ENCODE peak calls at places on chromosomes 7 and 10, in eight cellular contexts. One of them, this sample, is unnamed.

GRCh38 chr7:107815254-107815882 is 12.3 kb upstream of the SLC26A3 start:
- DNase-seq in fibroblast of lung: no peak
- DNase-seq in mucosa of descending colon: no peak
- DNase-seq in psoas muscle: no peak
- DNase-seq in GM12865: peak; percentile 1
- DNase-seq in CD8-positive, alpha-beta T cell: no peak
- DNase-seq in brain microvascular endothelial cell: no peak
- DNase-seq in AG10803: no peak
- DNase-seq in this sample: no peak

GRCh38 chr7:140501941-140502340 is 22.6 kb upstream of the MKRN1 start:
- DNase-seq in psoas muscle: peak; percentile 29
- DNase-seq in fibroblast of lung: no peak
- DNase-seq in mucosa of descending colon: peak; percentile 79
- DNase-seq in GM12865: no peak
- DNase-seq in CD8-positive, alpha-beta T cell: no peak
- DNase-seq in brain microvascular endothelial cell: no peak
- DNase-seq in AG10803: no peak
- DNase-seq in this sample: no peak

GRCh38 chr7:121519548-121520521 is 123.7 kb upstream of the FAM3C start:
- DNase-seq in GM12865: peak; percentile 55
- DNase-seq in fibroblast of lung: no peak
- DNase-seq in psoas muscle: no peak
- DNase-seq in CD8-positive, alpha-beta T cell: no peak
- DNase-seq in mucosa of descending colon: no peak
- DNase-seq in brain microvascular endothelial cell: peak; percentile 47
- DNase-seq in AG10803: no peak
- DNase-seq in this sample: no peak

GRCh38 chr7:134741901-134742635 is 37.4 kb upstream of the CALD1 start:
- DNase-seq in GM12865: no peak
- DNase-seq in fibroblast of lung: peak; percentile 99
- DNase-seq in brain microvascular endothelial cell: peak; percentile 78
- DNase-seq in CD8-positive, alpha-beta T cell: no peak
- DNase-seq in mucosa of descending colon: no peak
- DNase-seq in AG10803: peak; percentile 99
- DNase-seq in psoas muscle: peak; percentile 55
- DNase-seq in this sample: peak; percentile 80

GRCh38 chr10:48300556-48300955 is 5.9 kb upstream of the MAPK8 start:
- DNase-seq in GM12865: no peak
- DNase-seq in psoas muscle: no peak
- DNase-seq in brain microvascular endothelial cell: no peak
- DNase-seq in CD8-positive, alpha-beta T cell: no peak
- DNase-seq in fibroblast of lung: no peak
- DNase-seq in mucosa of descending colon: no peak
- DNase-seq in AG10803: no peak
- DNase-seq in this sample: no peak

GRCh38 chr7:125773113-125773800 is 843.6 kb upstream of the POT1 start:
- DNase-seq in CD8-positive, alpha-beta T cell: no peak
- DNase-seq in brain microvascular endothelial cell: no peak
- DNase-seq in mucosa of descending colon: peak; percentile 31
- DNase-seq in fibroblast of lung: no peak
- DNase-seq in AG10803: no peak
- DNase-seq in psoas muscle: no peak
- DNase-seq in GM12865: no peak
- DNase-seq in this sample: no peak

GRCh38 chr10:5511885-5512280 is 12.5 kb upstream of the CALML5 start:
- DNase-seq in psoas muscle: peak; percentile 16
- DNase-seq in fibroblast of lung: no peak
- DNase-seq in GM12865: no peak
- DNase-seq in brain microvascular endothelial cell: no peak
- DNase-seq in CD8-positive, alpha-beta T cell: no peak
- DNase-seq in AG10803: no peak
- DNase-seq in mucosa of descending colon: no peak
- DNase-seq in this sample: no peak

GRCh38 chr7:135320277-135320676 is 86.6 kb downstream of the STRA8 start:
- DNase-seq in CD8-positive, alpha-beta T cell: no peak
- DNase-seq in mucosa of descending colon: peak; percentile 68
- DNase-seq in brain microvascular endothelial cell: peak; percentile 87
- DNase-seq in AG10803: peak; percentile 54
- DNase-seq in GM12865: no peak
- DNase-seq in fibroblast of lung: peak; percentile 88
- DNase-seq in psoas muscle: peak; percentile 81
- DNase-seq in this sample: peak; percentile 25

GRCh38 chr7:157411580-157411979 is 74.8 kb downstream of the DNAJB6 start:
- DNase-seq in CD8-positive, alpha-beta T cell: peak; percentile 48
- DNase-seq in brain microvascular endothelial cell: no peak
- DNase-seq in psoas muscle: peak; percentile 44
- DNase-seq in GM12865: no peak
- DNase-seq in AG10803: no peak
- DNase-seq in fibroblast of lung: peak; percentile 76
- DNase-seq in mucosa of descending colon: peak; percentile 60
- DNase-seq in this sample: no peak

GRCh38 chr10:97444212-97444611 is 1.6 kb downstream of the EXOSC1 start:
- DNase-seq in CD8-positive, alpha-beta T cell: no peak
- DNase-seq in fibroblast of lung: no peak
- DNase-seq in AG10803: no peak
- DNase-seq in mucosa of descending colon: no peak
- DNase-seq in GM12865: no peak
- DNase-seq in brain microvascular endothelial cell: no peak
- DNase-seq in psoas muscle: no peak
- DNase-seq in this sample: no peak
- H3K4me3 ChIP-seq in CD8-positive, alpha-beta T cell: no peak overlapping the region
- H3K4me3 ChIP-seq in fibroblast of lung: no peak overlapping the region
- H3K4me3 ChIP-seq in AG10803: no peak overlapping the region
- H3K4me3 ChIP-seq in mucosa of descending colon: no peak overlapping the region
- H3K4me3 ChIP-seq in GM12865: no peak overlapping the region
- H3K4me3 ChIP-seq in brain microvascular endothelial cell: no peak overlapping the region
- H3K4me3 ChIP-seq in psoas muscle: no peak overlapping the region
- H3K4me3 ChIP-seq in this sample: no peak overlapping the region

DNA sequence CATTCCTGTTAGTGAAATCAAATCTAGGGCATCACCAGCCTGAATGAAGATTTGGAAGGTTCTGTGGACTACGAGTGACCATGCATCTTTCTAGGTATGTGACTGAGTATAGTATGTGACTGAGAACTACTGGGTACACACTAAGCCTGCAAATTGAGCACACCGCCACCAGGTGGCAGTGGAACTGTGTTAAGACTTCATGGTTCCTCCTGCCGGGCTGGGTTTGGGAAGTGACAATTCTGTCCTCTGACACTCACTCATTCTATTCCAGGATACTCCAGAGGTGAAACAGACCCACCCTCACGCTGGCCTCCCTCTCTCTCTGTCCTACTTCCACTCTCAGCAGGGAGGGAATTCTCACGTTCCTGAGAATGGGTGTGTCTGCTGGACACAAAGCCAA is 84.0 kb upstream of the TMEM248 start:
- DNase-seq in GM12865: peak; percentile 78
- DNase-seq in fibroblast of lung: no peak
- DNase-seq in CD8-positive, alpha-beta T cell: no peak
- DNase-seq in brain microvascular endothelial cell: peak; percentile 37
- DNase-seq in psoas muscle: no peak
- DNase-seq in mucosa of descending colon: no peak
- DNase-seq in AG10803: no peak
- DNase-seq in this sample: no peak
- TF ChIP-seq CTCF in GM12865: peak; percentile 51
- TF ChIP-seq CTCF in fibroblast of lung: peak; percentile 10
- TF ChIP-seq CTCF in CD8-positive, alpha-beta T cell: no peak
- TF ChIP-seq CTCF in brain microvascular endothelial cell: peak; percentile 66
- TF ChIP-seq CTCF in psoas muscle: no peak
- TF ChIP-seq CTCF in mucosa of descending colon: no peak
- TF ChIP-seq CTCF in AG10803: peak; percentile 20
- TF ChIP-seq CTCF in this sample: peak; percentile 16

GRCh38 chr7:20959281-20959680 is 172.6 kb upstream of the SP8 start:
- DNase-seq in AG10803: no peak
- DNase-seq in fibroblast of lung: no peak
- DNase-seq in CD8-positive, alpha-beta T cell: no peak
- DNase-seq in psoas muscle: no peak
- DNase-seq in mucosa of descending colon: no peak
- DNase-seq in GM12865: no peak
- DNase-seq in brain microvascular endothelial cell: no peak
- DNase-seq in this sample: no peak
- H3K4me3 ChIP-seq in AG10803: no peak overlapping the region
- H3K4me3 ChIP-seq in fibroblast of lung: no peak overlapping the region
- H3K4me3 ChIP-seq in CD8-positive, alpha-beta T cell: no peak overlapping the region
- H3K4me3 ChIP-seq in psoas muscle: no peak overlapping the region
- H3K4me3 ChIP-seq in mucosa of descending colon: no peak overlapping the region
- H3K4me3 ChIP-seq in GM12865: no peak overlapping the region
- H3K4me3 ChIP-seq in brain microvascular endothelial cell: no peak overlapping the region
- H3K4me3 ChIP-seq in this sample: no peak overlapping the region

GRCh38 chr7:28841766-28842165 is 116.4 kb downstream of the TRIL start:
- DNase-seq in brain microvascular endothelial cell: no peak
- DNase-seq in GM12865: no peak
- DNase-seq in psoas muscle: no peak
- DNase-seq in AG10803: no peak
- DNase-seq in mucosa of descending colon: no peak
- DNase-seq in fibroblast of lung: no peak
- DNase-seq in CD8-positive, alpha-beta T cell: no peak
- DNase-seq in this sample: no peak

GRCh38 chr7:28836661-28837060 is 121.5 kb downstream of the TRIL start:
- DNase-seq in psoas muscle: no peak
- DNase-seq in AG10803: no peak
- DNase-seq in GM12865: no peak
- DNase-seq in fibroblast of lung: no peak
- DNase-seq in brain microvascular endothelial cell: no peak
- DNase-seq in mucosa of descending colon: no peak
- DNase-seq in CD8-positive, alpha-beta T cell: no peak
- DNase-seq in this sample: no peak

GRCh38 chr7:28842769-28843295 is 115.3 kb downstream of the TRIL start:
- DNase-seq in CD8-positive, alpha-beta T cell: no peak
- DNase-seq in fibroblast of lung: no peak
- DNase-seq in brain microvascular endothelial cell: no peak
- DNase-seq in GM12865: no peak
- DNase-seq in psoas muscle: no peak
- DNase-seq in mucosa of descending colon: no peak
- DNase-seq in AG10803: no peak
- DNase-seq in this sample: no peak

GRCh38 chr7:28845106-28845505 is 113.0 kb downstream of the TRIL start:
- DNase-seq in AG10803: no peak
- DNase-seq in brain microvascular endothelial cell: no peak
- DNase-seq in GM12865: no peak
- DNase-seq in fibroblast of lung: no peak
- DNase-seq in CD8-positive, alpha-beta T cell: no peak
- DNase-seq in mucosa of descending colon: no peak
- DNase-seq in psoas muscle: no peak
- DNase-seq in this sample: no peak

GRCh38 chr7:28840515-28841125 is 117.5 kb downstream of the TRIL start:
- DNase-seq in brain microvascular endothelial cell: peak; percentile 8
- DNase-seq in AG10803: no peak
- DNase-seq in mucosa of descending colon: no peak
- DNase-seq in GM12865: no peak
- DNase-seq in CD8-positive, alpha-beta T cell: no peak
- DNase-seq in psoas muscle: no peak
- DNase-seq in fibroblast of lung: no peak
- DNase-seq in this sample: no peak
- TF ChIP-seq CTCF in brain microvascular endothelial cell: peak; percentile 69
- TF ChIP-seq CTCF in AG10803: peak; percentile 59
- TF ChIP-seq CTCF in mucosa of descending colon: peak; percentile 21
- TF ChIP-seq CTCF in GM12865: peak; percentile 36
- TF ChIP-seq CTCF in CD8-positive, alpha-beta T cell: no peak
- TF ChIP-seq CTCF in psoas muscle: peak; percentile 12
- TF ChIP-seq CTCF in fibroblast of lung: peak; percentile 40
- TF ChIP-seq CTCF in this sample: peak; percentile 47

DNA sequence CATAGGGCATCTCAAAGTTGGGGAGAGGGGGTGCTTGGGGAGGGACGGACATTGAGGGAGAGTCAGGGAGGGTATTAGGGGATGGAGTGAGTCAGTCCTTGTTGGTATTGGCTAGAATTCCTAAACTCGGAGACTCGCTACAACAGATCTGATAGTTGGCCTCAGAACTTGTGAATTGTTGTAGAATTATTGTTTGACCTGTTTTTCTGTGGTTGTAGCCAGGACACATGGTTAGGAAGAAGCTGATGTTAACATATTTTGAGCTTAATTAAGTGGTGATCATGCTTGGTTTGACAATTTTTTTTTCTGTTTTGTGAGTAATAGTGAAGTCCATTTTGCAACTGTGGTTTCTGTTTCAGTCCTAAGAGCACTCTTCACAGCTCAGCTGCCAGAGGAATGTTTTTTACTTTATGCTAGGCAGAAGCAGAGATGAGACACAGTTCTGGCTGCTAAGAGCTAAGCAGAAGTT is 1190.3 kb upstream of the C7orf33 start:
- DNase-seq in fibroblast of lung: peak; percentile 67
- DNase-seq in mucosa of descending colon: no peak
- DNase-seq in psoas muscle: no peak
- DNase-seq in GM12865: no peak
- DNase-seq in brain microvascular endothelial cell: peak; percentile 39
- DNase-seq in AG10803: peak; percentile 96
- DNase-seq in CD8-positive, alpha-beta T cell: no peak
- DNase-seq in this sample: peak; percentile 52
- H3K4me3 ChIP-seq in fibroblast of lung: no peak overlapping the region
- H3K4me3 ChIP-seq in mucosa of descending colon: no peak overlapping the region
- H3K4me3 ChIP-seq in psoas muscle: no peak overlapping the region
- H3K4me3 ChIP-seq in GM12865: no peak overlapping the region
- H3K4me3 ChIP-seq in brain microvascular endothelial cell: no peak overlapping the region
- H3K4me3 ChIP-seq in AG10803: peak overlapping the region; percentile 39
- H3K4me3 ChIP-seq in CD8-positive, alpha-beta T cell: no peak overlapping the region
- H3K4me3 ChIP-seq in this sample: no peak overlapping the region

GRCh38 chr10:132587175-132587574 is 49.6 kb downstream of the INPP5A start:
- DNase-seq in brain microvascular endothelial cell: no peak
- DNase-seq in GM12865: no peak
- DNase-seq in psoas muscle: no peak
- DNase-seq in mucosa of descending colon: no peak
- DNase-seq in AG10803: no peak
- DNase-seq in fibroblast of lung: no peak
- DNase-seq in CD8-positive, alpha-beta T cell: no peak
- DNase-seq in this sample: no peak

GRCh38 chr10:132584081-132584480 is 46.5 kb downstream of the INPP5A start:
- DNase-seq in GM12865: no peak
- DNase-seq in fibroblast of lung: no peak
- DNase-seq in mucosa of descending colon: no peak
- DNase-seq in psoas muscle: no peak
- DNase-seq in CD8-positive, alpha-beta T cell: no peak
- DNase-seq in brain microvascular endothelial cell: no peak
- DNase-seq in AG10803: no peak
- DNase-seq in this sample: no peak

GRCh38 chr10:132588301-132589013 is 50.9 kb downstream of the INPP5A start:
- DNase-seq in psoas muscle: no peak
- DNase-seq in CD8-positive, alpha-beta T cell: peak; percentile 29
- DNase-seq in AG10803: peak; percentile 46
- DNase-seq in mucosa of descending colon: no peak
- DNase-seq in GM12865: peak; percentile 43
- DNase-seq in fibroblast of lung: no peak
- DNase-seq in brain microvascular endothelial cell: peak; percentile 23
- DNase-seq in this sample: no peak

GRCh38 chr10:132586731-132587130 is 49.1 kb downstream of the INPP5A start:
- DNase-seq in AG10803: no peak
- DNase-seq in brain microvascular endothelial cell: no peak
- DNase-seq in fibroblast of lung: no peak
- DNase-seq in GM12865: no peak
- DNase-seq in psoas muscle: no peak
- DNase-seq in CD8-positive, alpha-beta T cell: no peak
- DNase-seq in mucosa of descending colon: no peak
- DNase-seq in this sample: no peak

GRCh38 chr10:132585732-132586722 is 48.4 kb downstream of the INPP5A start:
- DNase-seq in fibroblast of lung: no peak
- DNase-seq in psoas muscle: no peak
- DNase-seq in GM12865: no peak
- DNase-seq in mucosa of descending colon: no peak
- DNase-seq in AG10803: no peak
- DNase-seq in CD8-positive, alpha-beta T cell: no peak
- DNase-seq in brain microvascular endothelial cell: no peak
- DNase-seq in this sample: no peak
- TF ChIP-seq CTCF in fibroblast of lung: no peak
- TF ChIP-seq CTCF in psoas muscle: no peak
- TF ChIP-seq CTCF in GM12865: no peak
- TF ChIP-seq CTCF in mucosa of descending colon: no peak
- TF ChIP-seq CTCF in AG10803: no peak
- TF ChIP-seq CTCF in CD8-positive, alpha-beta T cell: no peak
- TF ChIP-seq CTCF in brain microvascular endothelial cell: no peak
- TF ChIP-seq CTCF in this sample: no peak

GRCh38 chr10:29725133-29725720 is 90.5 kb upstream of the SVIL start:
- DNase-seq in brain microvascular endothelial cell: peak; percentile 28
- DNase-seq in fibroblast of lung: peak; percentile 52
- DNase-seq in CD8-positive, alpha-beta T cell: no peak
- DNase-seq in psoas muscle: no peak
- DNase-seq in AG10803: no peak
- DNase-seq in mucosa of descending colon: no peak
- DNase-seq in GM12865: no peak
- DNase-seq in this sample: no peak
- H3K4me3 ChIP-seq in brain microvascular endothelial cell: no peak overlapping the region
- H3K4me3 ChIP-seq in fibroblast of lung: no peak overlapping the region
- H3K4me3 ChIP-seq in CD8-positive, alpha-beta T cell: no peak overlapping the region
- H3K4me3 ChIP-seq in psoas muscle: no peak overlapping the region
- H3K4me3 ChIP-seq in AG10803: no peak overlapping the region
- H3K4me3 ChIP-seq in mucosa of descending colon: no peak overlapping the region
- H3K4me3 ChIP-seq in GM12865: no peak overlapping the region
- H3K4me3 ChIP-seq in this sample: no peak overlapping the region